ENCODE peak calls at places on chromosome 5, in six cellular contexts. P is neuronal stem cell, E is H1, B is IMR-90, D is mesenchymal stem cell, I is trophoblast cell. N is an unnamed sample.

GRCh38 chr5:3597002-3597726 is 1.5 kb downstream of the IRX1 start:
- DNase-seq in P (no peak), E (peak; percentile 63), B (no peak), D (no peak), I (no peak), N (peak; percentile 32)

GRCh38 chr5:50968296-50969206 is 302.1 kb downstream of the PARP8 start:
- DNase-seq in P (peak; percentile 88), E (peak; percentile 52), B (no peak), D (peak; percentile 22), I (no peak), N (peak; percentile 37)

GRCh38 chr5:95730011-95730700 is 980 bp upstream of the RHOBTB3 start:
- DNase-seq in P (no peak), E (no peak), B (peak; percentile 33), D (no peak), I (no peak), N (no peak)

GRCh38 chr5:74336286-74336685 is 304.2 kb downstream of the ENC1 start:
- DNase-seq in P (no peak), E (no peak), B (no peak), D (no peak), I (no peak), N (no peak)

GRCh38 chr5:179167871-179168451 is 107.8 kb downstream of the ZNF354C start:
- DNase-seq in P (no peak), E (peak; percentile 42), B (no peak), D (no peak), I (no peak), N (no peak)

GRCh38 chr5:170387775-170388174 is 1.4 kb downstream of the KCNMB1 start:
- DNase-seq in P (no peak), E (no peak), B (no peak), D (no peak), I (no peak), N (no peak)

GRCh38 chr5:68130253-68130652 is 85.3 kb upstream of the PIK3R1 start:
- DNase-seq in P (no peak), E (no peak), B (no peak), D (no peak), I (no peak), N (no peak)

GRCh38 chr5:125575561-125576504 is 829.4 kb upstream of the ZNF608 start:
- DNase-seq in P (peak; percentile 37), E (peak; percentile 48), B (no peak), D (peak; percentile 60), I (no peak), N (peak; percentile 42)

GRCh38 chr5:33300209-33300742 is 140.5 kb upstream of the TARS1 start:
- DNase-seq in P (no peak), E (no peak), B (no peak), D (no peak), I (no peak), N (no peak)

GRCh38 chr5:89769975-89770374 is 639.6 kb downstream of the CETN3 start:
- DNase-seq in P (no peak), E (no peak), B (peak; percentile 1), D (peak; percentile 55), I (no peak), N (peak; percentile 39)

GRCh38 chr5:32791536-32792240 is 80.6 kb downstream of the NPR3 start:
- DNase-seq in P (no peak), E (no peak), B (peak; percentile 49), D (no peak), I (no peak), N (no peak)

GRCh38 chr5:8840237-8840636 is 705.6 kb downstream of the SEMA5A start:
- DNase-seq in P (no peak), E (peak; percentile 65), B (no peak), D (no peak), I (no peak), N (peak; percentile 42)

GRCh38 chr5:78719504-78720233 is 71.1 kb upstream of the LHFPL2 start:
- DNase-seq in P (no peak), E (no peak), B (no peak), D (no peak), I (no peak), N (no peak)

GRCh38 chr5:68395844-68396523 is 180.4 kb downstream of the PIK3R1 start:
- DNase-seq in P (no peak), E (no peak), B (no peak), D (no peak), I (no peak), N (no peak)

GRCh38 chr5:65029178-65029577 is 260.4 kb downstream of the CWC27 start:
- DNase-seq in P (no peak), E (no peak), B (peak; percentile 65), D (no peak), I (no peak), N (no peak)

GRCh38 chr5:138657360-138657759 is 82.2 kb upstream of the HSPA9 start:
- DNase-seq in P (no peak), E (no peak), B (no peak), D (no peak), I (no peak), N (no peak)

GRCh38 chr5:75550597-75550996 is 38.9 kb downstream of the POLK start:
- DNase-seq in P (no peak), E (no peak), B (no peak), D (no peak), I (no peak), N (no peak)

GRCh38 chr5:43839218-43839617 is 236.2 kb downstream of the NNT start:
- DNase-seq in P (no peak), E (no peak), B (peak; percentile 91), D (peak; percentile 3), I (no peak), N (no peak)

GRCh38 chr5:63217422-63217821 is 638.8 kb downstream of the LRRC70 start:
- DNase-seq in P (no peak), E (no peak), B (no peak), D (no peak), I (no peak), N (no peak)

GRCh38 chr5:67318746-67319145 is 122.1 kb upstream of the CD180 start:
- DNase-seq in P (no peak), E (no peak), B (no peak), D (no peak), I (no peak), N (no peak)

GRCh38 chr5:74179183-74179582 is 461.3 kb downstream of the ENC1 start:
- DNase-seq in P (no peak), E (no peak), B (peak; percentile 97), D (peak; percentile 38), I (no peak), N (peak; percentile 26)

GRCh38 chr5:133809801-133810200 is 158.6 kb downstream of the C5orf15 start:
- DNase-seq in P (no peak), E (no peak), B (no peak), D (no peak), I (no peak), N (peak; percentile 29)

GRCh38 chr5:17492770-17493169 is 5.3 kb upstream of the TAF11L2 start:
- DNase-seq in P (no peak), E (no peak), B (no peak), D (no peak), I (no peak), N (no peak)

GRCh38 chr5:125699860-125700259 is 723.3 kb upstream of the GRAMD2B start:
- DNase-seq in P (no peak), E (no peak), B (no peak), D (peak; percentile 5), I (peak; percentile 14), N (no peak)

GRCh38 chr5:103428411-103428871 is 134.1 kb downstream of the NUDT12 start:
- DNase-seq in P (no peak), E (no peak), B (peak; percentile 86), D (no peak), I (no peak), N (no peak)

GRCh38 chr5:122707796-122708195 is 67.1 kb upstream of the SNX2 start:
- DNase-seq in P (no peak), E (no peak), B (no peak), D (no peak), I (no peak), N (no peak)

GRCh38 chr5:28468121-28468520 is 1429.7 kb upstream of the CDH9 start:
- DNase-seq in P (no peak), E (no peak), B (no peak), D (peak; percentile 0), I (no peak), N (no peak)

GRCh38 chr5:5353681-5354080 is 68.8 kb upstream of the ICE1 start:
- DNase-seq in P (no peak), E (peak; percentile 57), B (no peak), D (no peak), I (no peak), N (peak; percentile 46)

GRCh38 chr5:41843456-41844112 is 26.6 kb downstream of the OXCT1 start:
- DNase-seq in P (peak; percentile 29), E (no peak), B (peak; percentile 75), D (peak; percentile 65), I (peak; percentile 5), N (peak; percentile 58)

GRCh38 chr5:55993628-55994501 is 898 bp downstream of the IL6ST start:
- DNase-seq in P (no peak), E (no peak), B (no peak), D (peak; percentile 45), I (no peak), N (no peak)

GRCh38 chr5:147310059-147310704 is 75.4 kb downstream of the STK32A start:
- DNase-seq in P (no peak), E (no peak), B (peak; percentile 6), D (peak; percentile 20), I (no peak), N (peak; percentile 33)

GRCh38 chr5:138482645-138483044 is 17.4 kb downstream of the EGR1 start:
- DNase-seq in P (no peak), E (no peak), B (no peak), D (no peak), I (no peak), N (no peak)

GRCh38 chr5:56456002-56456401 is 222.9 kb upstream of the ANKRD55 start:
- DNase-seq in P (no peak), E (no peak), B (peak; percentile 76), D (peak; percentile 19), I (no peak), N (no peak)

GRCh38 chr5:115962565-115963402 is 509 bp downstream of the LVRN start:
- DNase-seq in P (no peak), E (peak; percentile 55), B (no peak), D (peak; percentile 22), I (peak; percentile 59), N (peak; percentile 28)

GRCh38 chr5:157464518-157465171 is 4.6 kb downstream of the NIPAL4 start:
- DNase-seq in P (no peak), E (no peak), B (peak; percentile 90), D (peak; percentile 96), I (peak; percentile 54), N (peak; percentile 91)

GRCh38 chr5:149913449-149914419 is 30.9 kb downstream of the PDE6A start:
- DNase-seq in P (no peak), E (no peak), B (no peak), D (no peak), I (no peak), N (peak; percentile 49)
- H3K4ac ChIP-seq in P (no peak overlapping the region), E (no peak overlapping the region), B (no peak overlapping the region), D (no peak overlapping the region), I (no peak overlapping the region), N (no peak overlapping the region)

GRCh38 chr5:107413754-107414153 is 257.0 kb downstream of the EFNA5 start:
- DNase-seq in P (no peak), E (no peak), B (no peak), D (no peak), I (no peak), N (no peak)
- H3K4me3 ChIP-seq in P (no peak overlapping the region), E (no peak overlapping the region), B (no peak overlapping the region), D (no peak overlapping the region), I (no peak overlapping the region), N (no peak overlapping the region)

GRCh38 chr5:40834391-40834848 is 602 bp downstream of the RPL37 start:
- DNase-seq in P (no peak), E (no peak), B (peak; percentile 33), D (peak; percentile 58), I (no peak), N (peak; percentile 38)
- H3K4ac ChIP-seq in P (no peak overlapping the region), E (peak overlapping the region; percentile 99), B (peak overlapping the region; percentile 97), D (peak overlapping the region; percentile 82), I (peak overlapping the region; percentile 98), N (peak overlapping the region; percentile 83)

GRCh38 chr5:1747803-1748085 is 51.9 kb downstream of the MRPL36 start:
- DNase-seq in P (no peak), E (no peak), B (no peak), D (no peak), I (no peak), N (no peak)
- H3K4me3 ChIP-seq in P (no peak overlapping the region), E (no peak overlapping the region), B (no peak overlapping the region), D (no peak overlapping the region), I (no peak overlapping the region), N (no peak overlapping the region)

N was measured in mesendoderm.